ENCODE peak calls at places on chromosomes 6 and 20, in five cellular contexts. J, W, U, P and C are unnamed samples.

GRCh38 chr20:32439132-32439829 is 81.2 kb downstream of the ASXL1 start:
- DNase-seq in P (no peak), J (no peak), W (no peak), U (no peak), C (no peak)

GRCh38 chr20:60233006-60233405 is 274.8 kb downstream of the CDH26 start:
- DNase-seq in U (no peak), J (no peak), W (no peak), P (no peak), C (no peak)

GRCh38 chr20:56368351-56369134 is 9.8 kb downstream of the FAM210B start:
- DNase-seq in W (no peak), J (no peak), P (no peak), U (no peak), C (no peak)

GRCh38 chr6:147322299-147323162 is 118.3 kb downstream of the STXBP5 start:
- DNase-seq in U (no peak), J (peak), P (no peak), W (no peak), C (peak)

GRCh38 chr6:44580901-44581300 is 193.4 kb downstream of the CDC5L start:
- DNase-seq in U (no peak), J (no peak), W (no peak), P (no peak), C (no peak)

GRCh38 chr20:9551808-9552550 is 37.6 kb downstream of the LAMP5 start:
- DNase-seq in J (no peak), W (no peak), P (no peak), U (no peak), C (no peak)

GRCh38 chr6:5684320-5684719 is 322.4 kb downstream of the NRN1 start:
- DNase-seq in U (no peak), J (no peak), P (no peak), W (no peak), C (no peak)

GRCh38 chr20:11144114-11144513 is 470.3 kb upstream of the JAG1 start:
- DNase-seq in U (no peak), J (no peak), P (no peak), W (no peak), C (no peak)

GRCh38 chr20:50575869-50576720 is 65.9 kb downstream of the PTPN1 start:
- DNase-seq in U (peak), W (peak), J (peak), P (peak), C (peak)

GRCh38 chr20:25356294-25356933 is 34.2 kb downstream of the ABHD12 start:
- DNase-seq in W (peak), U (no peak), J (no peak), P (no peak), C (no peak)

GRCh38 chr6:134529921-134530320 is 212.0 kb upstream of the SGK1 start:
- DNase-seq in W (no peak), U (no peak), P (no peak), J (no peak), C (no peak)

GRCh38 chr6:143701343-143702234 is 23.8 kb downstream of the PHACTR2 start:
- DNase-seq in W (no peak), P (no peak), U (no peak), J (no peak), C (no peak)

GRCh38 chr6:39243809-39244208 is 14.5 kb upstream of the KCNK5 start:
- DNase-seq in U (no peak), P (no peak), W (no peak), J (no peak), C (no peak)

GRCh38 chr6:63440057-63440456 is 120.3 kb upstream of the LGSN start:
- DNase-seq in P (peak), U (no peak), W (no peak), J (no peak), C (no peak)

GRCh38 chr6:52059821-52060220 is 27.6 kb downstream of the PKHD1 start:
- DNase-seq in W (no peak), U (no peak), P (no peak), J (no peak), C (no peak)

GRCh38 chr20:62346398-62347150 is 20.5 kb downstream of the LAMA5 start:
- DNase-seq in P (no peak), U (no peak), J (no peak), W (no peak), C (no peak)

GRCh38 chr20:9028419-9028818 is 40.5 kb upstream of the PLCB4 start:
- DNase-seq in J (no peak), U (no peak), W (no peak), P (no peak), C (no peak)

GRCh38 chr6:97702226-97702625 is 419.2 kb upstream of the MMS22L start:
- DNase-seq in W (no peak), J (no peak), U (no peak), P (no peak), C (no peak)

GRCh38 chr6:26158581-26159416 is 71.6 kb downstream of the HFE start:
- DNase-seq in J (peak), P (peak), W (peak), U (no peak), C (peak)

GRCh38 chr20:24150406-24150805 is 161.8 kb upstream of the GGTLC1 start:
- DNase-seq in P (no peak), W (no peak), J (no peak), U (no peak), C (no peak)

GRCh38 chr6:170153436-170154319 is 137.2 kb downstream of the DLL1 start:
- DNase-seq in W (no peak), J (no peak), P (no peak), U (no peak), C (no peak)

GRCh38 chr6:138979365-138979764 is 8.7 kb downstream of the REPS1 start:
- DNase-seq in U (no peak), P (no peak), J (no peak), W (no peak), C (no peak)

GRCh38 chr20:51532577-51533191 is 9.8 kb downstream of the NFATC2 start:
- DNase-seq in J (no peak), U (no peak), W (no peak), P (no peak), C (no peak)

GRCh38 chr6:1945235-1945832 is 300.1 kb downstream of the GMDS start:
- DNase-seq in U (no peak), J (no peak), P (no peak), W (no peak), C (no peak)

GRCh38 chr20:9454781-9455180 is 59.6 kb upstream of the LAMP5 start:
- DNase-seq in J (no peak), P (no peak), U (no peak), W (no peak), C (no peak)

GRCh38 chr6:138538390-138539031 is 39.2 kb upstream of the NHSL1 start:
- DNase-seq in W (no peak), J (no peak), P (no peak), U (no peak), C (no peak)

GRCh38 chr6:161101517-161101916 is 109.9 kb downstream of the MAP3K4 start:
- DNase-seq in P (peak), W (peak), J (peak), U (no peak), C (no peak)

GRCh38 chr20:24135786-24136185 is 147.2 kb upstream of the GGTLC1 start:
- DNase-seq in P (no peak), W (no peak), J (no peak), U (no peak), C (no peak)

GRCh38 chr6:34381086-34381485 is 11.4 kb downstream of the NUDT3 start:
- DNase-seq in P (no peak), W (no peak), J (no peak), U (no peak), C (no peak)

GRCh38 chr6:127128066-127128465 is 9.6 kb downstream of the RSPO3 start:
- DNase-seq in P (no peak), W (no peak), J (no peak), U (no peak), C (no peak)

GRCh38 chr6:8243462-8243861 is 141.1 kb upstream of the EEF1E1 start:
- DNase-seq in U (no peak), J (no peak), P (no peak), W (no peak), C (no peak)

GRCh38 chr20:5160882-5161281 is 34.1 kb downstream of the CDS2 start:
- DNase-seq in U (no peak), J (no peak), P (no peak), W (no peak), C (no peak)

GRCh38 chr6:54980511-54981275 is 134.1 kb downstream of the FAM83B start:
- DNase-seq in U (no peak), W (no peak), J (no peak), P (no peak), C (no peak)

GRCh38 chr6:20826378-20826777 is 292.1 kb downstream of the CDKAL1 start:
- DNase-seq in J (no peak), U (no peak), W (no peak), P (no peak), C (no peak)

GRCh38 chr6:133512410-133513016 is 271.4 kb downstream of the EYA4 start:
- DNase-seq in P (peak), U (no peak), W (peak), J (peak), C (no peak)

GRCh38 chr6:43268348-43268685 is 25.0 kb downstream of the TTBK1 start:
- DNase-seq in U (no peak), J (no peak), P (no peak), W (no peak), C (no peak)

GRCh38 chr6:80287607-80288006 is 181.1 kb downstream of the BCKDHB start:
- DNase-seq in W (no peak), P (no peak), J (no peak), U (no peak), C (no peak)

GRCh38 chr20:819680-820327 is 13.7 kb upstream of the FAM110A start:
- DNase-seq in P (no peak), W (no peak), U (no peak), J (no peak), C (no peak)

GRCh38 chr6:133240511-133241087 is 558 bp upstream of the EYA4 start:
- DNase-seq in W (peak), U (no peak), J (no peak), P (peak), C (peak)

GRCh38 chr6:156601156-156601820 is 175.9 kb upstream of the ARID1B start:
- DNase-seq in J (no peak), W (peak), P (no peak), U (no peak), C (no peak)